ENCODE peak calls at places on chromosomes 4 and X, in nine cellular contexts. T is AG09309, H is AG08396, U is NB4, Z is HT1080, O is GM03348, V is tibial nerve, M is Right ventricle myocardium superior, X is substantia nigra. P is an unnamed sample.

GRCh38 chrX:55057691-55058249 is 17.1 kb upstream of the PAGE2B start:
- DNase-seq in H (peak), V (peak), Z (peak), X (no peak), M (no peak), O (peak), T (no peak), U (peak), P (peak)

GRCh38 chr4:177442623-177443155 is 452 bp upstream of the AGA start:
- DNase-seq in T (no peak), O (peak), H (no peak), M (no peak), Z (peak), V (no peak), X (no peak), U (peak), P (no peak)

GRCh38 chr4:94253036-94253435 is 45.4 kb downstream of the SMARCAD1 start:
- DNase-seq in V (no peak), O (no peak), T (no peak), Z (no peak), H (no peak), U (peak), X (no peak), M (no peak), P (no peak)

GRCh38 chr4:151991001-151991883 is 230.4 kb upstream of the GATB start:
- DNase-seq in M (no peak), X (no peak), U (no peak), T (no peak), O (no peak), Z (no peak), V (no peak), H (no peak), P (no peak)

GRCh38 chrX:129984196-129984962 is 1.9 kb downstream of the BCORL1 start:
- DNase-seq in O (peak), U (peak), T (no peak), H (peak), Z (no peak), X (no peak), M (peak), V (no peak), P (no peak)

GRCh38 chr4:151957163-151957562 is 196.4 kb upstream of the GATB start:
- DNase-seq in T (no peak), V (no peak), Z (no peak), M (no peak), O (no peak), U (no peak), H (no peak), X (no peak), P (no peak)

GRCh38 chr4:37599092-37599800 is 86.9 kb downstream of the RELL1 start:
- DNase-seq in X (no peak), V (no peak), Z (no peak), O (no peak), M (no peak), U (peak), H (no peak), T (no peak), P (no peak)

GRCh38 chr4:134668237-134668636 is 466.6 kb upstream of the PABPC4L start:
- DNase-seq in O (no peak), V (no peak), U (no peak), H (no peak), X (no peak), Z (no peak), T (no peak), M (no peak), P (no peak)

GRCh38 chrX:18941896-18942295 is 42.0 kb downstream of the PHKA2 start:
- DNase-seq in O (no peak), U (no peak), M (no peak), H (no peak), V (no peak), T (no peak), X (no peak), Z (no peak), P (no peak)

GRCh38 chr4:78704317-78704716 is 71.8 kb upstream of the BMP2K start:
- DNase-seq in U (no peak), H (no peak), V (no peak), O (no peak), Z (no peak), M (no peak), X (no peak), T (no peak), P (no peak)

GRCh38 chrX:136731207-136731782 is 49.4 kb downstream of the ARHGEF6 start:
- DNase-seq in U (no peak), V (no peak), H (no peak), T (no peak), X (no peak), O (no peak), Z (no peak), M (no peak), P (no peak)

GRCh38 chrX:110415440-110416167 is 57.0 kb downstream of the RTL9 start:
- DNase-seq in H (no peak), U (no peak), T (no peak), V (no peak), M (no peak), X (no peak), Z (peak), O (no peak), P (no peak)

GRCh38 chr4:25823632-25824031 is 39.2 kb downstream of the SEL1L3 start:
- DNase-seq in M (no peak), U (no peak), V (no peak), O (no peak), X (no peak), T (no peak), H (no peak), Z (no peak), P (no peak)

GRCh38 chr4:1799364-1799996 is 6.4 kb downstream of the FGFR3 start:
- DNase-seq in M (no peak), X (no peak), H (no peak), T (no peak), V (no peak), U (no peak), Z (no peak), O (no peak), P (no peak)

GRCh38 chr4:32226201-32226600 is 1506.0 kb downstream of the PCDH7 start:
- DNase-seq in H (no peak), T (no peak), U (no peak), O (no peak), M (no peak), Z (peak), X (no peak), V (no peak), P (no peak)

GRCh38 chrX:71607488-71607887 is 10.8 kb downstream of the CXCR3 start:
- DNase-seq in O (no peak), V (no peak), T (no peak), H (no peak), M (no peak), Z (no peak), U (no peak), X (no peak), P (no peak)

GRCh38 chr4:100519205-100519604 is 1.4 kb upstream of the EMCN start:
- DNase-seq in V (no peak), X (no peak), M (no peak), T (no peak), Z (no peak), U (no peak), O (no peak), H (no peak), P (no peak)

GRCh38 chrX:40439625-40440532 is 140.9 kb upstream of the ATP6AP2 start:
- DNase-seq in H (no peak), U (peak), M (no peak), Z (no peak), O (no peak), X (no peak), V (no peak), T (no peak), P (no peak)

GRCh38 chr4:54645830-54646229 is 11.9 kb upstream of the KIT start:
- DNase-seq in U (no peak), V (no peak), O (no peak), T (no peak), H (no peak), M (no peak), Z (no peak), X (no peak), P (no peak)

GRCh38 chr4:8556341-8557150 is 23.6 kb upstream of the GPR78 start:
- DNase-seq in U (no peak), V (no peak), Z (peak), O (peak), T (no peak), M (no peak), H (no peak), X (no peak), P (no peak)

GRCh38 chr4:144183165-144183564 is 42.6 kb upstream of the GYPA start:
- DNase-seq in O (no peak), V (no peak), X (no peak), U (no peak), Z (no peak), T (no peak), H (no peak), M (no peak), P (no peak)

GRCh38 chr4:185737489-185738037 is 74.4 kb downstream of the SORBS2 start:
- DNase-seq in V (no peak), U (no peak), X (no peak), M (no peak), H (no peak), Z (no peak), O (no peak), T (no peak), P (no peak)

GRCh38 chr4:52376107-52376704 is 282.9 kb downstream of the USP46 start:
- DNase-seq in T (peak), V (no peak), Z (peak), O (peak), X (no peak), U (peak), H (peak), M (no peak), P (peak)

GRCh38 chr4:52199574-52200338 is 148.7 kb downstream of the SPATA18 start:
- DNase-seq in O (peak), M (no peak), V (no peak), T (peak), Z (peak), H (peak), U (peak), X (no peak), P (no peak)

GRCh38 chr4:161856711-161857326 is 307.0 kb downstream of the FSTL5 start:
- DNase-seq in X (no peak), T (no peak), O (no peak), M (no peak), V (no peak), U (no peak), H (no peak), Z (no peak), P (no peak)

GRCh38 chr4:6362896-6363295 is 93.2 kb downstream of the WFS1 start:
- DNase-seq in T (no peak), X (no peak), H (peak), M (no peak), Z (no peak), V (no peak), O (peak), U (peak), P (no peak)

GRCh38 chr4:19051751-19052296 is 1030.3 kb upstream of the LCORL start:
- DNase-seq in H (no peak), O (no peak), Z (no peak), V (no peak), M (no peak), U (no peak), X (no peak), T (no peak), P (no peak)

GRCh38 chr4:89821612-89822011 is 15.3 kb downstream of the SNCA start:
- DNase-seq in U (no peak), T (no peak), Z (no peak), V (no peak), X (no peak), M (no peak), O (no peak), H (no peak), P (no peak)

GRCh38 chrX:50718791-50719190 is 95.2 kb downstream of the SHROOM4 start:
- DNase-seq in O (no peak), Z (no peak), X (no peak), T (no peak), U (no peak), M (no peak), H (no peak), V (no peak), P (peak)

GRCh38 chrX:68196939-68197791 is 236.1 kb downstream of the OPHN1 start:
- DNase-seq in Z (peak), U (peak), H (peak), M (no peak), O (peak), X (peak), T (no peak), V (no peak), P (peak)

GRCh38 chrX:54180403-54180802 is 2.7 kb downstream of the FAM120C start:
- DNase-seq in M (no peak), Z (peak), T (no peak), V (no peak), X (no peak), O (no peak), U (no peak), H (peak), P (no peak)

GRCh38 chr4:80036949-80037348 is 36.1 kb downstream of the ANTXR2 start:
- DNase-seq in O (peak), Z (peak), H (peak), M (no peak), U (no peak), V (no peak), T (peak), X (no peak), P (no peak)

GRCh38 chr4:80295841-80296240 is 29.4 kb downstream of the FGF5 start:
- DNase-seq in O (no peak), X (no peak), M (no peak), Z (no peak), T (no peak), H (no peak), U (no peak), V (no peak), P (no peak)

P was measured in putamen.